ENCODE peak calls at places on chromosomes 1 and 21, in nine cellular contexts. One of them, this sample, is unnamed.

GRCh38 chr1:65921461-65921860 is 128.8 kb downstream of the PDE4B start:
- DNase-seq in activated CD4-positive, alpha-beta T cell treated with anti-CD3 and anti-CD28 coated beads, Interleukin-2, amount 10 ng/mL, durations not matched to agents 7 days and 5 days: no peak
- DNase-seq in Calu3: no peak
- DNase-seq in fibroblast of the aortic adventitia: no peak
- DNase-seq in cardiac muscle cell: no peak
- DNase-seq in NCI-H1092 treated with DMSO at 0.1 percent for 48 hours: no peak
- DNase-seq in activated T-helper 1 cell treated with anti-CD3 and anti-CD28 coated beads, Interleukin-2, amount 50 U/mL, for 16 hours: no peak
- DNase-seq in T-helper 2 cell: no peak
- DNase-seq in stimulated activated CD4-positive, alpha-beta T cell treated with anti-CD3 and anti-CD28 coated beads, TNF-alpha, amount 100 ng/mL, for 4 hours: no peak
- DNase-seq in this sample: no peak

GRCh38 chr1:109500886-109501285 is 7.0 kb downstream of the CYB561D1 start:
- DNase-seq in activated CD4-positive, alpha-beta T cell treated with anti-CD3 and anti-CD28 coated beads, Interleukin-2, amount 10 ng/mL, durations not matched to agents 7 days and 5 days: no peak
- DNase-seq in Calu3: no peak
- DNase-seq in fibroblast of the aortic adventitia: peak; percentile 81
- DNase-seq in cardiac muscle cell: no peak
- DNase-seq in NCI-H1092 treated with DMSO at 0.1 percent for 48 hours: no peak
- DNase-seq in activated T-helper 1 cell treated with anti-CD3 and anti-CD28 coated beads, Interleukin-2, amount 50 U/mL, for 16 hours: no peak
- DNase-seq in T-helper 2 cell: no peak
- DNase-seq in stimulated activated CD4-positive, alpha-beta T cell treated with anti-CD3 and anti-CD28 coated beads, TNF-alpha, amount 100 ng/mL, for 4 hours: no peak
- DNase-seq in this sample: peak; percentile 58

GRCh38 chr1:240014051-240014450 is 77.6 kb upstream of the FMN2 start:
- DNase-seq in activated CD4-positive, alpha-beta T cell treated with anti-CD3 and anti-CD28 coated beads, Interleukin-2, amount 10 ng/mL, durations not matched to agents 7 days and 5 days: no peak
- DNase-seq in Calu3: no peak
- DNase-seq in fibroblast of the aortic adventitia: no peak
- DNase-seq in cardiac muscle cell: no peak
- DNase-seq in NCI-H1092 treated with DMSO at 0.1 percent for 48 hours: no peak
- DNase-seq in activated T-helper 1 cell treated with anti-CD3 and anti-CD28 coated beads, Interleukin-2, amount 50 U/mL, for 16 hours: no peak
- DNase-seq in T-helper 2 cell: no peak
- DNase-seq in stimulated activated CD4-positive, alpha-beta T cell treated with anti-CD3 and anti-CD28 coated beads, TNF-alpha, amount 100 ng/mL, for 4 hours: no peak
- DNase-seq in this sample: no peak

GRCh38 chr1:40449684-40450490 is at the start of gene ZFP69B:
- DNase-seq in activated CD4-positive, alpha-beta T cell treated with anti-CD3 and anti-CD28 coated beads, Interleukin-2, amount 10 ng/mL, durations not matched to agents 7 days and 5 days: peak; percentile 86
- DNase-seq in Calu3: peak; percentile 96
- DNase-seq in fibroblast of the aortic adventitia: peak; percentile 89
- DNase-seq in cardiac muscle cell: peak; percentile 97
- DNase-seq in NCI-H1092 treated with DMSO at 0.1 percent for 48 hours: peak; percentile 96
- DNase-seq in activated T-helper 1 cell treated with anti-CD3 and anti-CD28 coated beads, Interleukin-2, amount 50 U/mL, for 16 hours: peak; percentile 67
- DNase-seq in T-helper 2 cell: peak; percentile 84
- DNase-seq in stimulated activated CD4-positive, alpha-beta T cell treated with anti-CD3 and anti-CD28 coated beads, TNF-alpha, amount 100 ng/mL, for 4 hours: peak; percentile 79
- DNase-seq in this sample: peak; percentile 96

GRCh38 chr1:227285745-227286144 is 32.5 kb downstream of the CDC42BPA start:
- DNase-seq in activated CD4-positive, alpha-beta T cell treated with anti-CD3 and anti-CD28 coated beads, Interleukin-2, amount 10 ng/mL, durations not matched to agents 7 days and 5 days: no peak
- DNase-seq in Calu3: no peak
- DNase-seq in fibroblast of the aortic adventitia: no peak
- DNase-seq in cardiac muscle cell: no peak
- DNase-seq in NCI-H1092 treated with DMSO at 0.1 percent for 48 hours: no peak
- DNase-seq in activated T-helper 1 cell treated with anti-CD3 and anti-CD28 coated beads, Interleukin-2, amount 50 U/mL, for 16 hours: no peak
- DNase-seq in T-helper 2 cell: no peak
- DNase-seq in stimulated activated CD4-positive, alpha-beta T cell treated with anti-CD3 and anti-CD28 coated beads, TNF-alpha, amount 100 ng/mL, for 4 hours: no peak
- DNase-seq in this sample: no peak

GRCh38 chr1:44270666-44271628 is 57.7 kb downstream of the DMAP1 start:
- DNase-seq in activated CD4-positive, alpha-beta T cell treated with anti-CD3 and anti-CD28 coated beads, Interleukin-2, amount 10 ng/mL, durations not matched to agents 7 days and 5 days: no peak
- DNase-seq in Calu3: no peak
- DNase-seq in fibroblast of the aortic adventitia: peak; percentile 42
- DNase-seq in cardiac muscle cell: no peak
- DNase-seq in NCI-H1092 treated with DMSO at 0.1 percent for 48 hours: no peak
- DNase-seq in activated T-helper 1 cell treated with anti-CD3 and anti-CD28 coated beads, Interleukin-2, amount 50 U/mL, for 16 hours: no peak
- DNase-seq in T-helper 2 cell: no peak
- DNase-seq in stimulated activated CD4-positive, alpha-beta T cell treated with anti-CD3 and anti-CD28 coated beads, TNF-alpha, amount 100 ng/mL, for 4 hours: no peak
- DNase-seq in this sample: peak; percentile 49

GRCh38 chr21:42223826-42224575 is 5.1 kb downstream of the ABCG1 start:
- DNase-seq in activated CD4-positive, alpha-beta T cell treated with anti-CD3 and anti-CD28 coated beads, Interleukin-2, amount 10 ng/mL, durations not matched to agents 7 days and 5 days: no peak
- DNase-seq in Calu3: no peak
- DNase-seq in fibroblast of the aortic adventitia: no peak
- DNase-seq in cardiac muscle cell: no peak
- DNase-seq in NCI-H1092 treated with DMSO at 0.1 percent for 48 hours: no peak
- DNase-seq in activated T-helper 1 cell treated with anti-CD3 and anti-CD28 coated beads, Interleukin-2, amount 50 U/mL, for 16 hours: no peak
- DNase-seq in T-helper 2 cell: no peak
- DNase-seq in stimulated activated CD4-positive, alpha-beta T cell treated with anti-CD3 and anti-CD28 coated beads, TNF-alpha, amount 100 ng/mL, for 4 hours: no peak
- DNase-seq in this sample: no peak

GRCh38 chr1:234780531-234781162 is 170.7 kb upstream of the IRF2BP2 start:
- DNase-seq in activated CD4-positive, alpha-beta T cell treated with anti-CD3 and anti-CD28 coated beads, Interleukin-2, amount 10 ng/mL, durations not matched to agents 7 days and 5 days: no peak
- DNase-seq in Calu3: no peak
- DNase-seq in fibroblast of the aortic adventitia: no peak
- DNase-seq in cardiac muscle cell: no peak
- DNase-seq in NCI-H1092 treated with DMSO at 0.1 percent for 48 hours: no peak
- DNase-seq in activated T-helper 1 cell treated with anti-CD3 and anti-CD28 coated beads, Interleukin-2, amount 50 U/mL, for 16 hours: no peak
- DNase-seq in T-helper 2 cell: no peak
- DNase-seq in stimulated activated CD4-positive, alpha-beta T cell treated with anti-CD3 and anti-CD28 coated beads, TNF-alpha, amount 100 ng/mL, for 4 hours: no peak
- DNase-seq in this sample: no peak

GRCh38 chr1:248924696-248925532 is 18.9 kb downstream of the PGBD2 start:
- DNase-seq in activated CD4-positive, alpha-beta T cell treated with anti-CD3 and anti-CD28 coated beads, Interleukin-2, amount 10 ng/mL, durations not matched to agents 7 days and 5 days: peak; percentile 76
- DNase-seq in Calu3: peak; percentile 56
- DNase-seq in fibroblast of the aortic adventitia: peak; percentile 61
- DNase-seq in cardiac muscle cell: peak; percentile 62
- DNase-seq in NCI-H1092 treated with DMSO at 0.1 percent for 48 hours: peak; percentile 65
- DNase-seq in activated T-helper 1 cell treated with anti-CD3 and anti-CD28 coated beads, Interleukin-2, amount 50 U/mL, for 16 hours: no peak
- DNase-seq in T-helper 2 cell: peak; percentile 70
- DNase-seq in stimulated activated CD4-positive, alpha-beta T cell treated with anti-CD3 and anti-CD28 coated beads, TNF-alpha, amount 100 ng/mL, for 4 hours: no peak
- DNase-seq in this sample: peak; percentile 69

GRCh38 chr1:111639602-111640198 is 20.1 kb downstream of the RAP1A start:
- DNase-seq in activated CD4-positive, alpha-beta T cell treated with anti-CD3 and anti-CD28 coated beads, Interleukin-2, amount 10 ng/mL, durations not matched to agents 7 days and 5 days: no peak
- DNase-seq in Calu3: no peak
- DNase-seq in fibroblast of the aortic adventitia: no peak
- DNase-seq in cardiac muscle cell: no peak
- DNase-seq in NCI-H1092 treated with DMSO at 0.1 percent for 48 hours: no peak
- DNase-seq in activated T-helper 1 cell treated with anti-CD3 and anti-CD28 coated beads, Interleukin-2, amount 50 U/mL, for 16 hours: no peak
- DNase-seq in T-helper 2 cell: no peak
- DNase-seq in stimulated activated CD4-positive, alpha-beta T cell treated with anti-CD3 and anti-CD28 coated beads, TNF-alpha, amount 100 ng/mL, for 4 hours: no peak
- DNase-seq in this sample: no peak

GRCh38 chr1:153539395-153540093 is 1.2 kb downstream of the S100A5 start:
- DNase-seq in activated CD4-positive, alpha-beta T cell treated with anti-CD3 and anti-CD28 coated beads, Interleukin-2, amount 10 ng/mL, durations not matched to agents 7 days and 5 days: no peak
- DNase-seq in Calu3: no peak
- DNase-seq in fibroblast of the aortic adventitia: no peak
- DNase-seq in cardiac muscle cell: no peak
- DNase-seq in NCI-H1092 treated with DMSO at 0.1 percent for 48 hours: no peak
- DNase-seq in activated T-helper 1 cell treated with anti-CD3 and anti-CD28 coated beads, Interleukin-2, amount 50 U/mL, for 16 hours: no peak
- DNase-seq in T-helper 2 cell: no peak
- DNase-seq in stimulated activated CD4-positive, alpha-beta T cell treated with anti-CD3 and anti-CD28 coated beads, TNF-alpha, amount 100 ng/mL, for 4 hours: no peak
- DNase-seq in this sample: no peak

GRCh38 chr1:16617101-16617727 is 3.9 kb upstream of the NBPF1 start:
- DNase-seq in activated CD4-positive, alpha-beta T cell treated with anti-CD3 and anti-CD28 coated beads, Interleukin-2, amount 10 ng/mL, durations not matched to agents 7 days and 5 days: peak; percentile 10
- DNase-seq in Calu3: no peak
- DNase-seq in fibroblast of the aortic adventitia: no peak
- DNase-seq in cardiac muscle cell: no peak
- DNase-seq in NCI-H1092 treated with DMSO at 0.1 percent for 48 hours: no peak
- DNase-seq in activated T-helper 1 cell treated with anti-CD3 and anti-CD28 coated beads, Interleukin-2, amount 50 U/mL, for 16 hours: no peak
- DNase-seq in T-helper 2 cell: no peak
- DNase-seq in stimulated activated CD4-positive, alpha-beta T cell treated with anti-CD3 and anti-CD28 coated beads, TNF-alpha, amount 100 ng/mL, for 4 hours: no peak
- DNase-seq in this sample: no peak

GRCh38 chr1:53826367-53826766 is 11.7 kb downstream of the NDC1 start:
- DNase-seq in activated CD4-positive, alpha-beta T cell treated with anti-CD3 and anti-CD28 coated beads, Interleukin-2, amount 10 ng/mL, durations not matched to agents 7 days and 5 days: no peak
- DNase-seq in Calu3: no peak
- DNase-seq in fibroblast of the aortic adventitia: peak; percentile 15
- DNase-seq in cardiac muscle cell: no peak
- DNase-seq in NCI-H1092 treated with DMSO at 0.1 percent for 48 hours: no peak
- DNase-seq in activated T-helper 1 cell treated with anti-CD3 and anti-CD28 coated beads, Interleukin-2, amount 50 U/mL, for 16 hours: no peak
- DNase-seq in T-helper 2 cell: no peak
- DNase-seq in stimulated activated CD4-positive, alpha-beta T cell treated with anti-CD3 and anti-CD28 coated beads, TNF-alpha, amount 100 ng/mL, for 4 hours: no peak
- DNase-seq in this sample: peak; percentile 44

GRCh38 chr1:206739411-206740076 is 31.0 kb upstream of the IL19 start:
- DNase-seq in activated CD4-positive, alpha-beta T cell treated with anti-CD3 and anti-CD28 coated beads, Interleukin-2, amount 10 ng/mL, durations not matched to agents 7 days and 5 days: peak; percentile 42
- DNase-seq in Calu3: no peak
- DNase-seq in fibroblast of the aortic adventitia: no peak
- DNase-seq in cardiac muscle cell: no peak
- DNase-seq in NCI-H1092 treated with DMSO at 0.1 percent for 48 hours: no peak
- DNase-seq in activated T-helper 1 cell treated with anti-CD3 and anti-CD28 coated beads, Interleukin-2, amount 50 U/mL, for 16 hours: no peak
- DNase-seq in T-helper 2 cell: no peak
- DNase-seq in stimulated activated CD4-positive, alpha-beta T cell treated with anti-CD3 and anti-CD28 coated beads, TNF-alpha, amount 100 ng/mL, for 4 hours: no peak
- DNase-seq in this sample: no peak

GRCh38 chr21:42555756-42556438 is 42.2 kb downstream of the SLC37A1 start:
- DNase-seq in activated CD4-positive, alpha-beta T cell treated with anti-CD3 and anti-CD28 coated beads, Interleukin-2, amount 10 ng/mL, durations not matched to agents 7 days and 5 days: no peak
- DNase-seq in Calu3: no peak
- DNase-seq in fibroblast of the aortic adventitia: no peak
- DNase-seq in cardiac muscle cell: no peak
- DNase-seq in NCI-H1092 treated with DMSO at 0.1 percent for 48 hours: no peak
- DNase-seq in activated T-helper 1 cell treated with anti-CD3 and anti-CD28 coated beads, Interleukin-2, amount 50 U/mL, for 16 hours: no peak
- DNase-seq in T-helper 2 cell: no peak
- DNase-seq in stimulated activated CD4-positive, alpha-beta T cell treated with anti-CD3 and anti-CD28 coated beads, TNF-alpha, amount 100 ng/mL, for 4 hours: no peak
- DNase-seq in this sample: no peak

GRCh38 chr1:231613419-231614349 is 12.9 kb upstream of the DISC1 start:
- DNase-seq in activated CD4-positive, alpha-beta T cell treated with anti-CD3 and anti-CD28 coated beads, Interleukin-2, amount 10 ng/mL, durations not matched to agents 7 days and 5 days: no peak
- DNase-seq in Calu3: no peak
- DNase-seq in fibroblast of the aortic adventitia: no peak
- DNase-seq in cardiac muscle cell: no peak
- DNase-seq in NCI-H1092 treated with DMSO at 0.1 percent for 48 hours: no peak
- DNase-seq in activated T-helper 1 cell treated with anti-CD3 and anti-CD28 coated beads, Interleukin-2, amount 50 U/mL, for 16 hours: no peak
- DNase-seq in T-helper 2 cell: no peak
- DNase-seq in stimulated activated CD4-positive, alpha-beta T cell treated with anti-CD3 and anti-CD28 coated beads, TNF-alpha, amount 100 ng/mL, for 4 hours: no peak
- DNase-seq in this sample: no peak

GRCh38 chr1:109802901-109803561 is 39.3 kb upstream of the EPS8L3 start:
- DNase-seq in activated CD4-positive, alpha-beta T cell treated with anti-CD3 and anti-CD28 coated beads, Interleukin-2, amount 10 ng/mL, durations not matched to agents 7 days and 5 days: no peak
- DNase-seq in Calu3: no peak
- DNase-seq in fibroblast of the aortic adventitia: no peak
- DNase-seq in cardiac muscle cell: no peak
- DNase-seq in NCI-H1092 treated with DMSO at 0.1 percent for 48 hours: no peak
- DNase-seq in activated T-helper 1 cell treated with anti-CD3 and anti-CD28 coated beads, Interleukin-2, amount 50 U/mL, for 16 hours: no peak
- DNase-seq in T-helper 2 cell: no peak
- DNase-seq in stimulated activated CD4-positive, alpha-beta T cell treated with anti-CD3 and anti-CD28 coated beads, TNF-alpha, amount 100 ng/mL, for 4 hours: no peak
- DNase-seq in this sample: peak; percentile 54

GRCh38 chr21:35106246-35106835 is 57.2 kb upstream of the RUNX1 start:
- DNase-seq in activated CD4-positive, alpha-beta T cell treated with anti-CD3 and anti-CD28 coated beads, Interleukin-2, amount 10 ng/mL, durations not matched to agents 7 days and 5 days: no peak
- DNase-seq in Calu3: no peak
- DNase-seq in fibroblast of the aortic adventitia: peak; percentile 23
- DNase-seq in cardiac muscle cell: peak; percentile 95
- DNase-seq in NCI-H1092 treated with DMSO at 0.1 percent for 48 hours: no peak
- DNase-seq in activated T-helper 1 cell treated with anti-CD3 and anti-CD28 coated beads, Interleukin-2, amount 50 U/mL, for 16 hours: no peak
- DNase-seq in T-helper 2 cell: no peak
- DNase-seq in stimulated activated CD4-positive, alpha-beta T cell treated with anti-CD3 and anti-CD28 coated beads, TNF-alpha, amount 100 ng/mL, for 4 hours: no peak
- DNase-seq in this sample: no peak

GRCh38 chr1:204461331-204462228 is 33.0 kb downstream of the PIK3C2B start:
- DNase-seq in activated CD4-positive, alpha-beta T cell treated with anti-CD3 and anti-CD28 coated beads, Interleukin-2, amount 10 ng/mL, durations not matched to agents 7 days and 5 days: peak; percentile 28
- DNase-seq in Calu3: no peak
- DNase-seq in fibroblast of the aortic adventitia: no peak
- DNase-seq in cardiac muscle cell: no peak
- DNase-seq in NCI-H1092 treated with DMSO at 0.1 percent for 48 hours: no peak
- DNase-seq in activated T-helper 1 cell treated with anti-CD3 and anti-CD28 coated beads, Interleukin-2, amount 50 U/mL, for 16 hours: no peak
- DNase-seq in T-helper 2 cell: peak; percentile 43
- DNase-seq in stimulated activated CD4-positive, alpha-beta T cell treated with anti-CD3 and anti-CD28 coated beads, TNF-alpha, amount 100 ng/mL, for 4 hours: peak; percentile 29
- DNase-seq in this sample: no peak

GRCh38 chr1:107821340-107821739 is 143.6 kb downstream of the VAV3 start:
- DNase-seq in activated CD4-positive, alpha-beta T cell treated with anti-CD3 and anti-CD28 coated beads, Interleukin-2, amount 10 ng/mL, durations not matched to agents 7 days and 5 days: no peak
- DNase-seq in Calu3: no peak
- DNase-seq in fibroblast of the aortic adventitia: no peak
- DNase-seq in cardiac muscle cell: no peak
- DNase-seq in NCI-H1092 treated with DMSO at 0.1 percent for 48 hours: no peak
- DNase-seq in activated T-helper 1 cell treated with anti-CD3 and anti-CD28 coated beads, Interleukin-2, amount 50 U/mL, for 16 hours: no peak
- DNase-seq in T-helper 2 cell: peak; percentile 3
- DNase-seq in stimulated activated CD4-positive, alpha-beta T cell treated with anti-CD3 and anti-CD28 coated beads, TNF-alpha, amount 100 ng/mL, for 4 hours: no peak
- DNase-seq in this sample: no peak

GRCh38 chr1:53693773-53694717 is 44.9 kb downstream of the GLIS1 start:
- DNase-seq in activated CD4-positive, alpha-beta T cell treated with anti-CD3 and anti-CD28 coated beads, Interleukin-2, amount 10 ng/mL, durations not matched to agents 7 days and 5 days: no peak
- DNase-seq in Calu3: no peak
- DNase-seq in fibroblast of the aortic adventitia: no peak
- DNase-seq in cardiac muscle cell: no peak
- DNase-seq in NCI-H1092 treated with DMSO at 0.1 percent for 48 hours: no peak
- DNase-seq in activated T-helper 1 cell treated with anti-CD3 and anti-CD28 coated beads, Interleukin-2, amount 50 U/mL, for 16 hours: no peak
- DNase-seq in T-helper 2 cell: no peak
- DNase-seq in stimulated activated CD4-positive, alpha-beta T cell treated with anti-CD3 and anti-CD28 coated beads, TNF-alpha, amount 100 ng/mL, for 4 hours: no peak
- DNase-seq in this sample: peak; percentile 74

GRCh38 chr1:116558140-116558549 is 12.7 kb downstream of the CD58 start:
- DNase-seq in activated CD4-positive, alpha-beta T cell treated with anti-CD3 and anti-CD28 coated beads, Interleukin-2, amount 10 ng/mL, durations not matched to agents 7 days and 5 days: no peak
- DNase-seq in Calu3: no peak
- DNase-seq in fibroblast of the aortic adventitia: no peak
- DNase-seq in cardiac muscle cell: no peak
- DNase-seq in NCI-H1092 treated with DMSO at 0.1 percent for 48 hours: no peak
- DNase-seq in activated T-helper 1 cell treated with anti-CD3 and anti-CD28 coated beads, Interleukin-2, amount 50 U/mL, for 16 hours: no peak
- DNase-seq in T-helper 2 cell: no peak
- DNase-seq in stimulated activated CD4-positive, alpha-beta T cell treated with anti-CD3 and anti-CD28 coated beads, TNF-alpha, amount 100 ng/mL, for 4 hours: no peak
- DNase-seq in this sample: no peak

GRCh38 chr1:226268421-226269124 is 40.4 kb downstream of the LIN9 start:
- DNase-seq in activated CD4-positive, alpha-beta T cell treated with anti-CD3 and anti-CD28 coated beads, Interleukin-2, amount 10 ng/mL, durations not matched to agents 7 days and 5 days: no peak
- DNase-seq in Calu3: no peak
- DNase-seq in fibroblast of the aortic adventitia: peak; percentile 40
- DNase-seq in cardiac muscle cell: no peak
- DNase-seq in NCI-H1092 treated with DMSO at 0.1 percent for 48 hours: no peak
- DNase-seq in activated T-helper 1 cell treated with anti-CD3 and anti-CD28 coated beads, Interleukin-2, amount 50 U/mL, for 16 hours: no peak
- DNase-seq in T-helper 2 cell: no peak
- DNase-seq in stimulated activated CD4-positive, alpha-beta T cell treated with anti-CD3 and anti-CD28 coated beads, TNF-alpha, amount 100 ng/mL, for 4 hours: no peak
- DNase-seq in this sample: peak; percentile 69

GRCh38 chr1:183986941-183987340 is 50.6 kb downstream of the COLGALT2 start:
- DNase-seq in activated CD4-positive, alpha-beta T cell treated with anti-CD3 and anti-CD28 coated beads, Interleukin-2, amount 10 ng/mL, durations not matched to agents 7 days and 5 days: no peak
- DNase-seq in Calu3: no peak
- DNase-seq in fibroblast of the aortic adventitia: peak; percentile 50
- DNase-seq in cardiac muscle cell: no peak
- DNase-seq in NCI-H1092 treated with DMSO at 0.1 percent for 48 hours: no peak
- DNase-seq in activated T-helper 1 cell treated with anti-CD3 and anti-CD28 coated beads, Interleukin-2, amount 50 U/mL, for 16 hours: no peak
- DNase-seq in T-helper 2 cell: no peak
- DNase-seq in stimulated activated CD4-positive, alpha-beta T cell treated with anti-CD3 and anti-CD28 coated beads, TNF-alpha, amount 100 ng/mL, for 4 hours: no peak
- DNase-seq in this sample: peak; percentile 39

GRCh38 chr1:159162511-159163265 is 8.7 kb upstream of the CADM3 start:
- DNase-seq in activated CD4-positive, alpha-beta T cell treated with anti-CD3 and anti-CD28 coated beads, Interleukin-2, amount 10 ng/mL, durations not matched to agents 7 days and 5 days: no peak
- DNase-seq in Calu3: no peak
- DNase-seq in fibroblast of the aortic adventitia: no peak
- DNase-seq in cardiac muscle cell: no peak
- DNase-seq in NCI-H1092 treated with DMSO at 0.1 percent for 48 hours: no peak
- DNase-seq in activated T-helper 1 cell treated with anti-CD3 and anti-CD28 coated beads, Interleukin-2, amount 50 U/mL, for 16 hours: no peak
- DNase-seq in T-helper 2 cell: no peak
- DNase-seq in stimulated activated CD4-positive, alpha-beta T cell treated with anti-CD3 and anti-CD28 coated beads, TNF-alpha, amount 100 ng/mL, for 4 hours: no peak
- DNase-seq in this sample: no peak

GRCh38 chr1:29197993-29198392 is 16.3 kb upstream of the SRSF4 start:
- DNase-seq in activated CD4-positive, alpha-beta T cell treated with anti-CD3 and anti-CD28 coated beads, Interleukin-2, amount 10 ng/mL, durations not matched to agents 7 days and 5 days: no peak
- DNase-seq in Calu3: no peak
- DNase-seq in fibroblast of the aortic adventitia: no peak
- DNase-seq in cardiac muscle cell: no peak
- DNase-seq in NCI-H1092 treated with DMSO at 0.1 percent for 48 hours: no peak
- DNase-seq in activated T-helper 1 cell treated with anti-CD3 and anti-CD28 coated beads, Interleukin-2, amount 50 U/mL, for 16 hours: no peak
- DNase-seq in T-helper 2 cell: no peak
- DNase-seq in stimulated activated CD4-positive, alpha-beta T cell treated with anti-CD3 and anti-CD28 coated beads, TNF-alpha, amount 100 ng/mL, for 4 hours: no peak
- DNase-seq in this sample: no peak

GRCh38 chr1:22975694-22976093 is 3.0 kb upstream of the LACTBL1 start:
- DNase-seq in activated CD4-positive, alpha-beta T cell treated with anti-CD3 and anti-CD28 coated beads, Interleukin-2, amount 10 ng/mL, durations not matched to agents 7 days and 5 days: no peak
- DNase-seq in Calu3: no peak
- DNase-seq in fibroblast of the aortic adventitia: peak; percentile 41
- DNase-seq in cardiac muscle cell: no peak
- DNase-seq in NCI-H1092 treated with DMSO at 0.1 percent for 48 hours: no peak
- DNase-seq in activated T-helper 1 cell treated with anti-CD3 and anti-CD28 coated beads, Interleukin-2, amount 50 U/mL, for 16 hours: no peak
- DNase-seq in T-helper 2 cell: no peak
- DNase-seq in stimulated activated CD4-positive, alpha-beta T cell treated with anti-CD3 and anti-CD28 coated beads, TNF-alpha, amount 100 ng/mL, for 4 hours: no peak
- DNase-seq in this sample: peak; percentile 57

GRCh38 chr1:162635418-162635817 is 3.2 kb downstream of the DDR2 start:
- DNase-seq in activated CD4-positive, alpha-beta T cell treated with anti-CD3 and anti-CD28 coated beads, Interleukin-2, amount 10 ng/mL, durations not matched to agents 7 days and 5 days: no peak
- DNase-seq in Calu3: no peak
- DNase-seq in fibroblast of the aortic adventitia: no peak
- DNase-seq in cardiac muscle cell: no peak
- DNase-seq in NCI-H1092 treated with DMSO at 0.1 percent for 48 hours: no peak
- DNase-seq in activated T-helper 1 cell treated with anti-CD3 and anti-CD28 coated beads, Interleukin-2, amount 50 U/mL, for 16 hours: no peak
- DNase-seq in T-helper 2 cell: no peak
- DNase-seq in stimulated activated CD4-positive, alpha-beta T cell treated with anti-CD3 and anti-CD28 coated beads, TNF-alpha, amount 100 ng/mL, for 4 hours: no peak
- DNase-seq in this sample: peak; percentile 50

GRCh38 chr1:48572632-48573258 is 100.7 kb upstream of the SPATA6 start:
- DNase-seq in activated CD4-positive, alpha-beta T cell treated with anti-CD3 and anti-CD28 coated beads, Interleukin-2, amount 10 ng/mL, durations not matched to agents 7 days and 5 days: no peak
- DNase-seq in Calu3: peak; percentile 62
- DNase-seq in fibroblast of the aortic adventitia: peak; percentile 34
- DNase-seq in cardiac muscle cell: peak; percentile 84
- DNase-seq in NCI-H1092 treated with DMSO at 0.1 percent for 48 hours: peak; percentile 78
- DNase-seq in activated T-helper 1 cell treated with anti-CD3 and anti-CD28 coated beads, Interleukin-2, amount 50 U/mL, for 16 hours: no peak
- DNase-seq in T-helper 2 cell: no peak
- DNase-seq in stimulated activated CD4-positive, alpha-beta T cell treated with anti-CD3 and anti-CD28 coated beads, TNF-alpha, amount 100 ng/mL, for 4 hours: no peak
- DNase-seq in this sample: peak; percentile 55

GRCh38 chr1:69700770-69701169 is 133.0 kb downstream of the LRRC7 start:
- DNase-seq in activated CD4-positive, alpha-beta T cell treated with anti-CD3 and anti-CD28 coated beads, Interleukin-2, amount 10 ng/mL, durations not matched to agents 7 days and 5 days: no peak
- DNase-seq in Calu3: peak; percentile 60
- DNase-seq in fibroblast of the aortic adventitia: peak; percentile 3
- DNase-seq in cardiac muscle cell: peak; percentile 64
- DNase-seq in NCI-H1092 treated with DMSO at 0.1 percent for 48 hours: peak; percentile 0
- DNase-seq in activated T-helper 1 cell treated with anti-CD3 and anti-CD28 coated beads, Interleukin-2, amount 50 U/mL, for 16 hours: no peak
- DNase-seq in T-helper 2 cell: no peak
- DNase-seq in stimulated activated CD4-positive, alpha-beta T cell treated with anti-CD3 and anti-CD28 coated beads, TNF-alpha, amount 100 ng/mL, for 4 hours: no peak
- DNase-seq in this sample: peak; percentile 21

GRCh38 chr1:184743062-184743756 is 11.4 kb downstream of the EDEM3 start:
- DNase-seq in activated CD4-positive, alpha-beta T cell treated with anti-CD3 and anti-CD28 coated beads, Interleukin-2, amount 10 ng/mL, durations not matched to agents 7 days and 5 days: peak; percentile 49
- DNase-seq in Calu3: no peak
- DNase-seq in fibroblast of the aortic adventitia: no peak
- DNase-seq in cardiac muscle cell: no peak
- DNase-seq in NCI-H1092 treated with DMSO at 0.1 percent for 48 hours: no peak
- DNase-seq in activated T-helper 1 cell treated with anti-CD3 and anti-CD28 coated beads, Interleukin-2, amount 50 U/mL, for 16 hours: no peak
- DNase-seq in T-helper 2 cell: peak; percentile 65
- DNase-seq in stimulated activated CD4-positive, alpha-beta T cell treated with anti-CD3 and anti-CD28 coated beads, TNF-alpha, amount 100 ng/mL, for 4 hours: no peak
- DNase-seq in this sample: no peak

This sample was measured in GM23248.